ENCODE peak calls at places on chromosomes 11 and 22, in eight cellular contexts. H is T-helper 2 cell; X is bronchial epithelial cell; E is AG09309; A is pons; Z is NCI-H345; F is T-cell; W is stimulated activated CD4-positive, alpha-beta T cell treated with anti-CD3 and anti-CD28 coated beads, Interleukin-4, amount 100 ng/mL, for 48 hours. D is an unnamed sample.

GRCh38 chr11:112617977-112618829 is 343.0 kb upstream of the NCAM1 start:
- DNase-seq in H (no peak), X (no peak), E (no peak), A (no peak), Z (no peak), F (no peak), W (no peak), D (no peak)

GRCh38 chr11:102849319-102849718 is 5.9 kb upstream of the MMP3 start:
- DNase-seq in H (no peak), X (peak), E (peak), A (no peak), Z (no peak), F (no peak), W (no peak), D (no peak)

GRCh38 chr11:111047376-111047775 is 198.1 kb upstream of the POU2AF2 start:
- DNase-seq in H (no peak), X (no peak), E (no peak), A (no peak), Z (peak), F (no peak), W (no peak), D (no peak)

GRCh38 chr11:111229604-111230003 is 15.9 kb upstream of the POU2AF2 start:
- DNase-seq in H (peak), X (no peak), E (no peak), A (no peak), Z (no peak), F (peak), W (no peak), D (no peak)

GRCh38 chr11:134120143-134120850 is 51.4 kb downstream of the JAM3 start:
- DNase-seq in H (no peak), X (peak), E (peak), A (peak), Z (no peak), F (no peak), W (no peak), D (no peak)

GRCh38 chr22:23382796-23383195 is 197.3 kb downstream of the IGLL1 start:
- DNase-seq in H (no peak), X (no peak), E (no peak), A (no peak), Z (no peak), F (no peak), W (no peak), D (no peak)

GRCh38 chr22:41964106-41964494 is 5.1 kb upstream of the SEPTIN3 start:
- DNase-seq in H (no peak), X (no peak), E (no peak), A (no peak), Z (no peak), F (no peak), W (no peak), D (no peak)

GRCh38 chr22:46213052-46213451 is 37.0 kb downstream of the CDPF1 start:
- DNase-seq in H (peak), X (peak), E (no peak), A (no peak), Z (no peak), F (no peak), W (no peak), D (no peak)

GRCh38 chr11:82315093-82315492 is 418.6 kb downstream of the FAM181B start:
- DNase-seq in H (peak), X (peak), E (no peak), A (peak), Z (peak), F (no peak), W (no peak), D (peak)

GRCh38 chr22:28986366-28986765 is 75.3 kb downstream of the C22orf31 start:
- DNase-seq in H (no peak), X (no peak), E (no peak), A (no peak), Z (no peak), F (no peak), W (no peak), D (no peak)

GRCh38 chr22:37343343-37343742 is 61.0 kb downstream of the CYTH4 start:
- DNase-seq in H (no peak), X (no peak), E (no peak), A (no peak), Z (no peak), F (no peak), W (no peak), D (no peak)

GRCh38 chr11:129853508-129854228 is 38.0 kb downstream of the TMEM45B start:
- DNase-seq in H (peak), X (peak), E (no peak), A (no peak), Z (peak), F (peak), W (peak), D (peak)

GRCh38 chr22:34354071-34354817 is 434.0 kb upstream of the LARGE1 start:
- DNase-seq in H (no peak), X (no peak), E (no peak), A (no peak), Z (no peak), F (no peak), W (no peak), D (no peak)

GRCh38 chr22:39349967-39350802 is at the start of gene SYNGR1:
- DNase-seq in H (no peak), X (no peak), E (no peak), A (no peak), Z (no peak), F (no peak), W (no peak), D (peak)

GRCh38 chr11:92397356-92397755 is 172.7 kb downstream of the FAT3 start:
- DNase-seq in H (no peak), X (no peak), E (no peak), A (no peak), Z (no peak), F (no peak), W (no peak), D (no peak)

GRCh38 chr11:108559340-108559739 is 34.2 kb downstream of the EXPH5 start:
- DNase-seq in H (peak), X (peak), E (peak), A (no peak), Z (no peak), F (no peak), W (no peak), D (no peak)

GRCh38 chr11:58030653-58031052 is at the start of gene OR6Q1:
- DNase-seq in H (no peak), X (no peak), E (no peak), A (no peak), Z (no peak), F (no peak), W (no peak), D (no peak)

GRCh38 chr22:43000441-43001175 is 14.3 kb downstream of the PACSIN2 start:
- DNase-seq in H (peak), X (peak), E (no peak), A (no peak), Z (no peak), F (no peak), W (no peak), D (no peak)

GRCh38 chr11:100739636-100740035 is 52.5 kb downstream of the ARHGAP42 start:
- DNase-seq in H (no peak), X (peak), E (peak), A (no peak), Z (no peak), F (no peak), W (no peak), D (no peak)